ENCODE peak calls at places on chromosomes 7 and 10, in six cellular contexts. One of them, this sample, is unnamed.

GRCh38 chr10:70188768-70189167 is 18.5 kb upstream of the SAR1A start:
- DNase-seq in heart left ventricle: no peak
- DNase-seq in AG04449: no peak
- DNase-seq in epithelial cell of prostate: no peak
- DNase-seq in germinal center: no peak
- DNase-seq in heart right ventricle: no peak
- DNase-seq in this sample: no peak

GRCh38 chr7:101302641-101303101 is 18.9 kb downstream of the IFT22 start:
- DNase-seq in heart left ventricle: no peak
- DNase-seq in germinal center: no peak
- DNase-seq in AG04449: no peak
- DNase-seq in epithelial cell of prostate: no peak
- DNase-seq in heart right ventricle: no peak
- DNase-seq in this sample: no peak

GRCh38 chr10:28327494-28327886 is 24.6 kb upstream of the MPP7 start:
- DNase-seq in epithelial cell of prostate: no peak
- DNase-seq in heart left ventricle: no peak
- DNase-seq in heart right ventricle: no peak
- DNase-seq in germinal center: no peak
- DNase-seq in AG04449: no peak
- DNase-seq in this sample: no peak

GRCh38 chr10:62037166-62037831 is 135.8 kb downstream of the ARID5B start:
- DNase-seq in AG04449: no peak
- DNase-seq in heart right ventricle: no peak
- DNase-seq in heart left ventricle: no peak
- DNase-seq in germinal center: no peak
- DNase-seq in epithelial cell of prostate: no peak
- DNase-seq in this sample: no peak

GRCh38 chr10:21732067-21732772 is 198.2 kb downstream of the MLLT10 start:
- DNase-seq in epithelial cell of prostate: no peak
- DNase-seq in heart left ventricle: peak
- DNase-seq in germinal center: peak
- DNase-seq in heart right ventricle: peak
- DNase-seq in AG04449: no peak
- DNase-seq in this sample: peak

GRCh38 chr10:34580643-34581042 is 234.5 kb downstream of the PARD3 start:
- DNase-seq in germinal center: no peak
- DNase-seq in heart left ventricle: no peak
- DNase-seq in epithelial cell of prostate: peak
- DNase-seq in AG04449: no peak
- DNase-seq in heart right ventricle: no peak
- DNase-seq in this sample: no peak

GRCh38 chr10:30818010-30818660 is 188.6 kb upstream of the LYZL2 start:
- DNase-seq in germinal center: no peak
- DNase-seq in epithelial cell of prostate: no peak
- DNase-seq in AG04449: no peak
- DNase-seq in heart right ventricle: peak
- DNase-seq in heart left ventricle: peak
- DNase-seq in this sample: no peak

GRCh38 chr7:37382546-37383088 is 66.0 kb downstream of the ELMO1 start:
- DNase-seq in heart right ventricle: no peak
- DNase-seq in heart left ventricle: no peak
- DNase-seq in germinal center: no peak
- DNase-seq in epithelial cell of prostate: no peak
- DNase-seq in AG04449: no peak
- DNase-seq in this sample: no peak

GRCh38 chr10:95295031-95295755 is 4.4 kb upstream of the PDLIM1 start:
- DNase-seq in heart right ventricle: peak
- DNase-seq in epithelial cell of prostate: peak
- DNase-seq in heart left ventricle: peak
- DNase-seq in AG04449: no peak
- DNase-seq in germinal center: peak
- DNase-seq in this sample: peak

GRCh38 chr10:74034301-74034700 is 36.4 kb downstream of the VCL start:
- DNase-seq in AG04449: no peak
- DNase-seq in heart right ventricle: no peak
- DNase-seq in heart left ventricle: no peak
- DNase-seq in germinal center: peak
- DNase-seq in epithelial cell of prostate: no peak
- DNase-seq in this sample: no peak

GRCh38 chr7:91913612-91914011 is 27.1 kb upstream of the AKAP9 start:
- DNase-seq in heart left ventricle: no peak
- DNase-seq in germinal center: no peak
- DNase-seq in epithelial cell of prostate: no peak
- DNase-seq in heart right ventricle: no peak
- DNase-seq in AG04449: peak
- DNase-seq in this sample: no peak

GRCh38 chr7:135389971-135390370 is 119.9 kb downstream of the CNOT4 start:
- DNase-seq in heart left ventricle: no peak
- DNase-seq in germinal center: no peak
- DNase-seq in AG04449: no peak
- DNase-seq in epithelial cell of prostate: no peak
- DNase-seq in heart right ventricle: no peak
- DNase-seq in this sample: no peak

GRCh38 chr10:124646483-124647352 is 97.5 kb downstream of the FAM53B start:
- DNase-seq in heart right ventricle: peak
- DNase-seq in heart left ventricle: peak
- DNase-seq in germinal center: no peak
- DNase-seq in epithelial cell of prostate: no peak
- DNase-seq in AG04449: no peak
- DNase-seq in this sample: no peak

GRCh38 chr10:109784236-109784635 is 139.1 kb downstream of the XPNPEP1 start:
- DNase-seq in epithelial cell of prostate: no peak
- DNase-seq in germinal center: no peak
- DNase-seq in AG04449: peak
- DNase-seq in heart right ventricle: no peak
- DNase-seq in heart left ventricle: no peak
- DNase-seq in this sample: no peak

GRCh38 chr10:34216348-34216908 is 598.7 kb downstream of the PARD3 start:
- DNase-seq in epithelial cell of prostate: no peak
- DNase-seq in AG04449: no peak
- DNase-seq in heart left ventricle: no peak
- DNase-seq in heart right ventricle: no peak
- DNase-seq in germinal center: no peak
- DNase-seq in this sample: no peak

GRCh38 chr10:58531084-58531695 is 18.5 kb downstream of the BICC1 start:
- DNase-seq in heart left ventricle: no peak
- DNase-seq in heart right ventricle: no peak
- DNase-seq in germinal center: peak
- DNase-seq in epithelial cell of prostate: no peak
- DNase-seq in AG04449: no peak
- DNase-seq in this sample: peak

GRCh38 chr10:75655791-75656451 is 224.5 kb downstream of the LRMDA start:
- DNase-seq in germinal center: no peak
- DNase-seq in AG04449: no peak
- DNase-seq in epithelial cell of prostate: no peak
- DNase-seq in heart right ventricle: no peak
- DNase-seq in heart left ventricle: peak
- DNase-seq in this sample: no peak

GRCh38 chr7:103687272-103687671 is 241.3 kb upstream of the SLC26A5 start:
- DNase-seq in AG04449: no peak
- DNase-seq in heart left ventricle: no peak
- DNase-seq in heart right ventricle: no peak
- DNase-seq in germinal center: no peak
- DNase-seq in epithelial cell of prostate: no peak
- DNase-seq in this sample: no peak

GRCh38 chr7:68203246-68203645 is 1206.6 kb downstream of the TYW1 start:
- DNase-seq in heart right ventricle: no peak
- DNase-seq in epithelial cell of prostate: no peak
- DNase-seq in AG04449: no peak
- DNase-seq in germinal center: no peak
- DNase-seq in heart left ventricle: no peak
- DNase-seq in this sample: no peak

GRCh38 chr10:32197423-32197822 is 141.2 kb upstream of the KIF5B start:
- DNase-seq in heart right ventricle: no peak
- DNase-seq in AG04449: no peak
- DNase-seq in epithelial cell of prostate: no peak
- DNase-seq in heart left ventricle: no peak
- DNase-seq in germinal center: no peak
- DNase-seq in this sample: no peak

GRCh38 chr10:84097787-84098353 is 41.4 kb upstream of the GHITM start:
- DNase-seq in heart left ventricle: no peak
- DNase-seq in epithelial cell of prostate: no peak
- DNase-seq in germinal center: no peak
- DNase-seq in heart right ventricle: no peak
- DNase-seq in AG04449: no peak
- DNase-seq in this sample: no peak

GRCh38 chr7:105006367-105007139 is 7.5 kb upstream of the KMT2E start:
- DNase-seq in epithelial cell of prostate: no peak
- DNase-seq in AG04449: no peak
- DNase-seq in germinal center: no peak
- DNase-seq in heart left ventricle: no peak
- DNase-seq in heart right ventricle: no peak
- DNase-seq in this sample: no peak

GRCh38 chr10:34262965-34263364 is 552.1 kb downstream of the PARD3 start:
- DNase-seq in epithelial cell of prostate: no peak
- DNase-seq in heart left ventricle: no peak
- DNase-seq in germinal center: no peak
- DNase-seq in AG04449: no peak
- DNase-seq in heart right ventricle: no peak
- DNase-seq in this sample: no peak